ENCODE peak calls at places on chromosomes 1 and 21, in eight cellular contexts. One of them, this sample, is unnamed. For H3K9me3, the result is how much of the 10 kb centered on the place peaks cover.

GRCh38 chr1:165075725-165076370 is 280.7 kb downstream of the LMX1A start:
- DNase-seq in suprapubic skin: no peak
- DNase-seq in transverse colon: no peak
- DNase-seq in ovary: no peak
- DNase-seq in stomach: no peak
- DNase-seq in A549: peak
- DNase-seq in upper lobe of left lung: no peak
- DNase-seq in tibial nerve: no peak
- DNase-seq in this sample: no peak

GRCh38 chr1:227567256-227567655 is 3.9 kb downstream of the ZNF678 start:
- DNase-seq in suprapubic skin: no peak
- DNase-seq in transverse colon: no peak
- DNase-seq in ovary: no peak
- DNase-seq in stomach: no peak
- DNase-seq in A549: no peak
- DNase-seq in upper lobe of left lung: no peak
- DNase-seq in tibial nerve: no peak
- DNase-seq in this sample: no peak

GRCh38 chr1:53562256-53562982 is 103.2 kb downstream of the DMRTB1 start:
- DNase-seq in suprapubic skin: peak
- DNase-seq in transverse colon: peak
- DNase-seq in ovary: peak
- DNase-seq in stomach: no peak
- DNase-seq in A549: no peak
- DNase-seq in upper lobe of left lung: peak
- DNase-seq in tibial nerve: no peak
- DNase-seq in this sample: peak

GRCh38 chr1:242690849-242691602 is 166.5 kb upstream of the PLD5 start:
- DNase-seq in suprapubic skin: no peak
- DNase-seq in transverse colon: no peak
- DNase-seq in ovary: peak
- DNase-seq in stomach: no peak
- DNase-seq in A549: no peak
- DNase-seq in upper lobe of left lung: no peak
- DNase-seq in tibial nerve: no peak
- DNase-seq in this sample: no peak

GRCh38 chr1:69993787-69994186 is 211.6 kb downstream of the LRRC40 start:
- DNase-seq in suprapubic skin: no peak
- DNase-seq in transverse colon: no peak
- DNase-seq in ovary: no peak
- DNase-seq in stomach: no peak
- DNase-seq in A549: no peak
- DNase-seq in upper lobe of left lung: no peak
- DNase-seq in tibial nerve: no peak
- DNase-seq in this sample: no peak

GRCh38 chr1:41396084-41396483 is 34.9 kb downstream of the FOXO6 start:
- DNase-seq in suprapubic skin: no peak
- DNase-seq in transverse colon: no peak
- DNase-seq in ovary: no peak
- DNase-seq in stomach: no peak
- DNase-seq in A549: no peak
- DNase-seq in upper lobe of left lung: no peak
- DNase-seq in tibial nerve: no peak
- DNase-seq in this sample: no peak

GRCh38 chr1:164141717-164142268 is 417.2 kb upstream of the PBX1 start:
- DNase-seq in suprapubic skin: no peak
- DNase-seq in transverse colon: no peak
- DNase-seq in ovary: no peak
- DNase-seq in stomach: no peak
- DNase-seq in A549: no peak
- DNase-seq in upper lobe of left lung: no peak
- DNase-seq in tibial nerve: no peak
- DNase-seq in this sample: no peak

GRCh38 chr1:228277491-228278431 is 69.9 kb downstream of the OBSCN start:
- DNase-seq in suprapubic skin: no peak
- DNase-seq in transverse colon: no peak
- DNase-seq in ovary: no peak
- DNase-seq in stomach: no peak
- DNase-seq in A549: no peak
- DNase-seq in upper lobe of left lung: no peak
- DNase-seq in tibial nerve: no peak
- DNase-seq in this sample: peak

GRCh38 chr1:224594360-224594759 is 21.8 kb upstream of the CNIH3 start:
- DNase-seq in suprapubic skin: no peak
- DNase-seq in transverse colon: no peak
- DNase-seq in ovary: no peak
- DNase-seq in stomach: no peak
- DNase-seq in A549: no peak
- DNase-seq in upper lobe of left lung: no peak
- DNase-seq in tibial nerve: no peak
- DNase-seq in this sample: no peak

GRCh38 chr1:17274186-17275170 is 25.6 kb downstream of the PADI3 start:
- DNase-seq in suprapubic skin: no peak
- DNase-seq in transverse colon: peak
- DNase-seq in ovary: no peak
- DNase-seq in stomach: peak
- DNase-seq in A549: peak
- DNase-seq in upper lobe of left lung: peak
- DNase-seq in tibial nerve: no peak
- DNase-seq in this sample: peak

GRCh38 chr1:111888740-111889376 is 100.6 kb downstream of the KCND3 start:
- DNase-seq in suprapubic skin: no peak
- DNase-seq in transverse colon: no peak
- DNase-seq in ovary: no peak
- DNase-seq in stomach: no peak
- DNase-seq in A549: no peak
- DNase-seq in upper lobe of left lung: no peak
- DNase-seq in tibial nerve: no peak
- DNase-seq in this sample: no peak

GRCh38 chr1:67726224-67726623 is 41.2 kb downstream of the GADD45A start:
- DNase-seq in suprapubic skin: no peak
- DNase-seq in transverse colon: no peak
- DNase-seq in ovary: no peak
- DNase-seq in stomach: no peak
- DNase-seq in A549: no peak
- DNase-seq in upper lobe of left lung: no peak
- DNase-seq in tibial nerve: no peak
- DNase-seq in this sample: no peak

GRCh38 chr1:227891223-227891954 is 56.3 kb downstream of the WNT9A start:
- DNase-seq in suprapubic skin: no peak
- DNase-seq in transverse colon: peak
- DNase-seq in ovary: no peak
- DNase-seq in stomach: peak
- DNase-seq in A549: no peak
- DNase-seq in upper lobe of left lung: peak
- DNase-seq in tibial nerve: peak
- DNase-seq in this sample: peak

GRCh38 chr1:12344611-12345299 is 114.9 kb downstream of the VPS13D start:
- DNase-seq in suprapubic skin: no peak
- DNase-seq in transverse colon: peak
- DNase-seq in ovary: no peak
- DNase-seq in stomach: no peak
- DNase-seq in A549: no peak
- DNase-seq in upper lobe of left lung: peak
- DNase-seq in tibial nerve: no peak
- DNase-seq in this sample: peak

GRCh38 chr1:34378968-34379729 is 202.4 kb downstream of the C1orf94 start:
- DNase-seq in suprapubic skin: no peak
- DNase-seq in transverse colon: no peak
- DNase-seq in ovary: no peak
- DNase-seq in stomach: no peak
- DNase-seq in A549: no peak
- DNase-seq in upper lobe of left lung: peak
- DNase-seq in tibial nerve: no peak
- DNase-seq in this sample: no peak

GRCh38 chr1:37931148-37931492 is 15.7 kb downstream of the INPP5B start:
- DNase-seq in suprapubic skin: no peak
- DNase-seq in transverse colon: peak
- DNase-seq in ovary: no peak
- DNase-seq in stomach: no peak
- DNase-seq in A549: no peak
- DNase-seq in upper lobe of left lung: peak
- DNase-seq in tibial nerve: no peak
- DNase-seq in this sample: no peak

GRCh38 chr1:37151789-37152188 is 117.5 kb upstream of the GRIK3 start:
- DNase-seq in suprapubic skin: no peak
- DNase-seq in transverse colon: no peak
- DNase-seq in ovary: no peak
- DNase-seq in stomach: no peak
- DNase-seq in A549: no peak
- DNase-seq in upper lobe of left lung: no peak
- DNase-seq in tibial nerve: no peak
- DNase-seq in this sample: no peak

GRCh38 chr1:172929006-172929405 is 121.7 kb downstream of the TNFSF18 start:
- DNase-seq in suprapubic skin: no peak
- DNase-seq in transverse colon: no peak
- DNase-seq in ovary: no peak
- DNase-seq in stomach: no peak
- DNase-seq in A549: no peak
- DNase-seq in upper lobe of left lung: no peak
- DNase-seq in tibial nerve: no peak
- DNase-seq in this sample: no peak

GRCh38 chr1:246784621-246785535 is 60.7 kb downstream of the SCCPDH start:
- DNase-seq in suprapubic skin: no peak
- DNase-seq in transverse colon: no peak
- DNase-seq in ovary: no peak
- DNase-seq in stomach: no peak
- DNase-seq in A549: no peak
- DNase-seq in upper lobe of left lung: no peak
- DNase-seq in tibial nerve: no peak
- DNase-seq in this sample: no peak

GRCh38 chr1:94934551-94934950 is 7.6 kb upstream of the CNN3 start:
- DNase-seq in suprapubic skin: no peak
- DNase-seq in transverse colon: no peak
- DNase-seq in ovary: no peak
- DNase-seq in stomach: no peak
- DNase-seq in A549: no peak
- DNase-seq in upper lobe of left lung: no peak
- DNase-seq in tibial nerve: no peak
- DNase-seq in this sample: no peak

GRCh38 chr1:113388017-113388620 is 2.2 kb upstream of the MAGI3 start:
- DNase-seq in suprapubic skin: no peak
- DNase-seq in transverse colon: no peak
- DNase-seq in ovary: no peak
- DNase-seq in stomach: no peak
- DNase-seq in A549: no peak
- DNase-seq in upper lobe of left lung: no peak
- DNase-seq in tibial nerve: no peak
- DNase-seq in this sample: no peak

GRCh38 chr21:32426066-32426465 is 13.6 kb downstream of the EVA1C start:
- DNase-seq in suprapubic skin: no peak
- DNase-seq in transverse colon: no peak
- DNase-seq in ovary: no peak
- DNase-seq in stomach: no peak
- DNase-seq in A549: no peak
- DNase-seq in upper lobe of left lung: no peak
- DNase-seq in tibial nerve: no peak
- DNase-seq in this sample: no peak

GRCh38 chr21:44489962-44490361 is 34.7 kb downstream of the LRRC3 start:
- DNase-seq in suprapubic skin: no peak
- DNase-seq in transverse colon: no peak
- DNase-seq in ovary: no peak
- DNase-seq in stomach: no peak
- DNase-seq in A549: no peak
- DNase-seq in upper lobe of left lung: no peak
- DNase-seq in tibial nerve: no peak
- DNase-seq in this sample: no peak
- H3K9me3 ChIP-seq in suprapubic skin: under half
- H3K9me3 ChIP-seq in transverse colon: under half
- H3K9me3 ChIP-seq in ovary: under half
- H3K9me3 ChIP-seq in stomach: under half
- H3K9me3 ChIP-seq in A549: under half
- H3K9me3 ChIP-seq in upper lobe of left lung: under half
- H3K9me3 ChIP-seq in tibial nerve: under half
- H3K9me3 ChIP-seq in this sample: under half

GRCh38 chr1:3359346-3360157 is 94.9 kb upstream of the ARHGEF16 start:
- DNase-seq in suprapubic skin: no peak
- DNase-seq in transverse colon: peak
- DNase-seq in ovary: no peak
- DNase-seq in stomach: peak
- DNase-seq in A549: no peak
- DNase-seq in upper lobe of left lung: no peak
- DNase-seq in tibial nerve: no peak
- DNase-seq in this sample: no peak
- TF ChIP-seq EP300 in suprapubic skin: no peak
- TF ChIP-seq EP300 in transverse colon: no peak
- TF ChIP-seq EP300 in ovary: no peak
- TF ChIP-seq EP300 in stomach: no peak
- TF ChIP-seq EP300 in A549: no peak
- TF ChIP-seq EP300 in upper lobe of left lung: no peak
- TF ChIP-seq EP300 in tibial nerve: no peak
- TF ChIP-seq EP300 in this sample: no peak

GRCh38 chr1:235779770-235780169 is 86.9 kb downstream of the LYST start:
- DNase-seq in suprapubic skin: no peak
- DNase-seq in transverse colon: no peak
- DNase-seq in ovary: no peak
- DNase-seq in stomach: no peak
- DNase-seq in A549: no peak
- DNase-seq in upper lobe of left lung: no peak
- DNase-seq in tibial nerve: no peak
- DNase-seq in this sample: no peak

GRCh38 chr1:235784950-235785349 is 81.8 kb downstream of the LYST start:
- DNase-seq in suprapubic skin: no peak
- DNase-seq in transverse colon: no peak
- DNase-seq in ovary: no peak
- DNase-seq in stomach: no peak
- DNase-seq in A549: no peak
- DNase-seq in upper lobe of left lung: no peak
- DNase-seq in tibial nerve: no peak
- DNase-seq in this sample: no peak

GRCh38 chr1:235781807-235782206 is 84.9 kb downstream of the LYST start:
- DNase-seq in suprapubic skin: no peak
- DNase-seq in transverse colon: no peak
- DNase-seq in ovary: no peak
- DNase-seq in stomach: no peak
- DNase-seq in A549: no peak
- DNase-seq in upper lobe of left lung: no peak
- DNase-seq in tibial nerve: no peak
- DNase-seq in this sample: no peak

GRCh38 chr1:235783148-235783776 is 83.4 kb downstream of the LYST start:
- DNase-seq in suprapubic skin: no peak
- DNase-seq in transverse colon: no peak
- DNase-seq in ovary: peak
- DNase-seq in stomach: no peak
- DNase-seq in A549: peak
- DNase-seq in upper lobe of left lung: no peak
- DNase-seq in tibial nerve: no peak
- DNase-seq in this sample: no peak
- TF ChIP-seq CTCF in suprapubic skin: no peak
- TF ChIP-seq CTCF in transverse colon: peak
- TF ChIP-seq CTCF in ovary: peak
- TF ChIP-seq CTCF in stomach: no peak
- TF ChIP-seq CTCF in A549: peak
- TF ChIP-seq CTCF in upper lobe of left lung: no peak
- TF ChIP-seq CTCF in tibial nerve: peak
- TF ChIP-seq CTCF in this sample: peak

DNA sequence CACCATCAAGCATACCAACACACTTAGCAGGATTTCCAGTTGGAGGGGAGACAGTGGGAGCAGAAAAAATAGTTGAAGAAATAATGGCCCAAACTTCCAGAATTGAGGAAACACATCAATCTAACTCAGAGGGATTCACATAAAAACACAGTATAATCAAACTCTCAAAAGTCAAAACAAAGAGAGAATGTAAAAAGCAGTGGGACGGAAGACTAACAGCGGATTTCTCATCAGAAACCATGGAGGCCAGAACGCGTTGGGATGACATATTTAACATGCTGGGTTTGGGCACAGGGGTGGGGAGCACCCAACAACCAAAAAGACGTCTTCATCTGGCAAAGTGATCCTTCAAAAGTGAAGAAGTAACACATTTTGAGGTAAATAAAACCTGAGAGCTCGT is 7.0 kb upstream of the KRTAP10-9 start:
- DNase-seq in suprapubic skin: no peak
- DNase-seq in transverse colon: no peak
- DNase-seq in ovary: no peak
- DNase-seq in stomach: no peak
- DNase-seq in A549: no peak
- DNase-seq in upper lobe of left lung: no peak
- DNase-seq in tibial nerve: no peak
- DNase-seq in this sample: no peak
- H3K9me3 ChIP-seq in suprapubic skin: under half
- H3K9me3 ChIP-seq in transverse colon: under half
- H3K9me3 ChIP-seq in ovary: under half
- H3K9me3 ChIP-seq in stomach: under half
- H3K9me3 ChIP-seq in A549: under half
- H3K9me3 ChIP-seq in upper lobe of left lung: under half
- H3K9me3 ChIP-seq in tibial nerve: under half
- H3K9me3 ChIP-seq in this sample: under half